ENCODE peak calls at places on chromosome 12, in four cellular contexts. P, X, T and Z are unnamed samples.
A peak's percentile ranks its signal among the peaks of the same experiment; 100 is the strongest.

GRCh38 chr12:49039421-49040363 is 20.9 kb downstream of the KMT2D start:
- DNase-seq in P (no peak), T (no peak), X (no peak), Z (no peak)

GRCh38 chr12:29320295-29321090 is 60.5 kb downstream of the ERGIC2 start:
- DNase-seq in X (no peak), T (no peak), P (no peak), Z (no peak)

GRCh38 chr12:7339675-7340074 is 35.8 kb downstream of the ACSM4 start:
- DNase-seq in P (no peak), T (no peak), X (no peak), Z (no peak)

GRCh38 chr12:105523164-105524057 is 192.9 kb downstream of the C12orf75 start:
- DNase-seq in P (no peak), T (peak; percentile 26), X (no peak), Z (no peak)

GRCh38 chr12:57381693-57382220 is 49.1 kb downstream of the R3HDM2 start:
- DNase-seq in T (no peak), X (no peak), P (no peak), Z (no peak)

GRCh38 chr12:93894391-93895095 is 217.4 kb downstream of the CRADD start:
- DNase-seq in T (peak; percentile 61), X (peak; percentile 54), P (peak; percentile 78), Z (no peak)

GRCh38 chr12:112342587-112342986 is 39.6 kb downstream of the HECTD4 start:
- DNase-seq in T (no peak), X (no peak), P (no peak), Z (no peak)

GRCh38 chr12:85804663-85805062 is 31.5 kb downstream of the RASSF9 start:
- DNase-seq in X (no peak), T (no peak), P (no peak), Z (no peak)

GRCh38 chr12:115660211-115660805 is 617.2 kb downstream of the MED13L start:
- DNase-seq in P (no peak), X (no peak), T (no peak), Z (no peak)

GRCh38 chr12:1293901-1294300 is 300.5 kb downstream of the FBXL14 start:
- DNase-seq in P (no peak), X (no peak), T (no peak), Z (no peak)

GRCh38 chr12:26566670-26567069 is 266.3 kb downstream of the ITPR2 start:
- DNase-seq in T (no peak), X (no peak), P (no peak), Z (no peak)

GRCh38 chr12:107287436-107288413 is 194.4 kb upstream of the CRY1 start:
- DNase-seq in X (no peak), P (no peak), T (no peak), Z (no peak)

GRCh38 chr12:132367401-132367851 is 38.0 kb upstream of the GALNT9 start:
- DNase-seq in T (no peak), X (peak; percentile 42), P (peak; percentile 68), Z (no peak)

GRCh38 chr12:77842430-77842829 is 11.7 kb downstream of the NAV3 start:
- DNase-seq in X (no peak), T (no peak), P (no peak), Z (no peak)

GRCh38 chr12:26109343-26109841 is 15.4 kb downstream of the BHLHE41 start:
- DNase-seq in T (no peak), P (no peak), X (no peak), Z (no peak)

GRCh38 chr12:93784339-93785086 is 107.3 kb downstream of the CRADD start:
- DNase-seq in P (no peak), X (no peak), T (peak; percentile 45), Z (no peak)

DNA sequence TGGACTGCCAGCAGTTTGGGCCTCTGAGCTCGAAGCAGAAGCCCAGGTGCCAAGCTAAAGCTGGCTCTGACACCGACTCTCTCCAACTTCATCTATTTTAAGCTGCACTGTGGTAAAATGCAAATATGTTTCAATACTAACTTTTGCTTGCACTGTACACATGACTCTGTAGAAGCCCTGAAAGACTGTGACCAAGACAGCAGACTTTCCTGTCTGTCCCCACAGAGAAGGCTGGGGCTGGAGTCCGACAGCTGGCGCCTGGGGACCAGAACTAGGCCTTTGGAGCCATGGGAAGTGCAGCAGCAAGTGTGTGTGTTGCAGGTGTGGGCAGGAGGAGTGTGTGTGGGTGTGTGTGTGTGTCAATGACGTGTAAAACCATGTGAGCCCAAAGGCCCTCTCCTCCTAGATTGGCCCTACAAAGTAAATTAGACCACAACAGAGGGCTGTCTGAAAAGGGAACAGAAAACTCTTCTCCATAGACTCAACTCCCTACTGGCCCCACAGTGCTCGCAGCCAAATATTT is 16.4 kb upstream of the RAB35 start:
- DNase-seq in T (no peak), X (no peak), P (no peak), Z (no peak)
- TF ChIP-seq POLR2AphosphoS5 in T (no peak), X (no peak), P (peak; percentile 70), Z (no peak)

GRCh38 chr12:32585680-32586079 is 93.4 kb upstream of the DNM1L start:
- DNase-seq in P (no peak), X (no peak), T (no peak), Z (no peak)
- H3K36me3 ChIP-seq in P (no peaks in the 10 kb centered on the region), X (no peaks in the 10 kb centered on the region), T (peaks cover 42% of the 10 kb centered on the region), Z (no peaks in the 10 kb centered on the region)

GRCh38 chr12:113757223-113758002 is 208.7 kb downstream of the RBM19 start:
- DNase-seq in P (no peak), T (no peak), X (no peak), Z (no peak)
- TF ChIP-seq CTCF in P (no peak), T (no peak), X (no peak), Z (no peak)

GRCh38 chr12:51242896-51243295 is 4.3 kb downstream of the DAZAP2 start:
- DNase-seq in X (no peak), T (no peak), P (no peak), Z (no peak)
- TF ChIP-seq POLR2AphosphoS5 in X (no peak), T (no peak), P (no peak), Z (no peak)

GRCh38 chr12:71642264-71642663 is 21.4 kb downstream of the ZFC3H1 start:
- DNase-seq in X (no peak), T (no peak), P (no peak), Z (no peak)
- H3K36me3 ChIP-seq in X (no peaks in the 10 kb centered on the region), T (peaks cover 91% of the 10 kb centered on the region), P (peaks cover 60% of the 10 kb centered on the region), Z (no peaks in the 10 kb centered on the region)

GRCh38 chr12:82635263-82635662 is 51.4 kb upstream of the TMTC2 start:
- DNase-seq in X (no peak), T (no peak), P (no peak), Z (no peak)
- TF ChIP-seq CTCF in X (no peak), T (no peak), P (no peak), Z (no peak)

GRCh38 chr12:123115409-123116111 is 35.3 kb downstream of the PITPNM2 start:
- DNase-seq in X (no peak), P (no peak), T (no peak), Z (no peak)
- TF ChIP-seq POLR2AphosphoS5 in X (no peak), P (no peak), T (peak; percentile 27), Z (peak; percentile 93)